ENCODE peak calls at places on chromosomes 1 and 21, in four cellular contexts. One of them, this sample, is unnamed.

GRCh38 chr1:167936068-167936929 is at the start of gene DCAF6:
- DNase-seq in sigmoid colon: peak; percentile 98
- DNase-seq in A549: peak; percentile 97
- DNase-seq in MM.1S: peak; percentile 100
- DNase-seq in this sample: peak; percentile 93

GRCh38 chr1:117110774-117111173 is 10.8 kb downstream of the TRIM45 start:
- DNase-seq in sigmoid colon: no peak
- DNase-seq in A549: no peak
- DNase-seq in MM.1S: no peak
- DNase-seq in this sample: no peak

GRCh38 chr1:40651138-40651857 is 14.2 kb downstream of the RIMS3 start:
- DNase-seq in sigmoid colon: no peak
- DNase-seq in A549: no peak
- DNase-seq in MM.1S: no peak
- DNase-seq in this sample: no peak

GRCh38 chr1:41512701-41513387 is 28.4 kb upstream of the EDN2 start:
- DNase-seq in sigmoid colon: no peak
- DNase-seq in A549: no peak
- DNase-seq in MM.1S: no peak
- DNase-seq in this sample: no peak

GRCh38 chr1:241612533-241613505 is 27.4 kb downstream of the CHML start:
- DNase-seq in sigmoid colon: no peak
- DNase-seq in A549: no peak
- DNase-seq in MM.1S: no peak
- DNase-seq in this sample: no peak

GRCh38 chr1:23528245-23528978 is 2.6 kb downstream of the E2F2 start:
- DNase-seq in sigmoid colon: peak; percentile 80
- DNase-seq in A549: peak; percentile 84
- DNase-seq in MM.1S: peak; percentile 96
- DNase-seq in this sample: no peak

GRCh38 chr1:918353-918752 is 5.4 kb upstream of the SAMD11 start:
- DNase-seq in sigmoid colon: no peak
- DNase-seq in A549: no peak
- DNase-seq in MM.1S: no peak
- DNase-seq in this sample: no peak

GRCh38 chr1:41330588-41331545 is 30.4 kb upstream of the FOXO6 start:
- DNase-seq in sigmoid colon: no peak
- DNase-seq in A549: no peak
- DNase-seq in MM.1S: no peak
- DNase-seq in this sample: peak; percentile 74

GRCh38 chr1:2226525-2227340 is 1.4 kb upstream of the SKI start:
- DNase-seq in sigmoid colon: peak; percentile 78
- DNase-seq in A549: no peak
- DNase-seq in MM.1S: no peak
- DNase-seq in this sample: no peak

GRCh38 chr21:37339527-37339889 is 27.1 kb upstream of the DYRK1A start:
- DNase-seq in sigmoid colon: no peak
- DNase-seq in A549: no peak
- DNase-seq in MM.1S: no peak
- DNase-seq in this sample: no peak

GRCh38 chr1:93744299-93744988 is 62.8 kb upstream of the BCAR3 start:
- DNase-seq in sigmoid colon: no peak
- DNase-seq in A549: no peak
- DNase-seq in MM.1S: peak; percentile 7
- DNase-seq in this sample: no peak

GRCh38 chr1:36166938-36167910 is 11.3 kb downstream of the MAP7D1 start:
- DNase-seq in sigmoid colon: no peak
- DNase-seq in A549: no peak
- DNase-seq in MM.1S: no peak
- DNase-seq in this sample: no peak

GRCh38 chr1:36165145-36165544 is 9.2 kb downstream of the MAP7D1 start:
- DNase-seq in sigmoid colon: no peak
- DNase-seq in A549: no peak
- DNase-seq in MM.1S: no peak
- DNase-seq in this sample: no peak

GRCh38 chr1:36170643-36171412 is 14.9 kb downstream of the MAP7D1 start:
- DNase-seq in sigmoid colon: no peak
- DNase-seq in A549: no peak
- DNase-seq in MM.1S: no peak
- DNase-seq in this sample: no peak

GRCh38 chr1:36166136-36166535 is 10.2 kb downstream of the MAP7D1 start:
- DNase-seq in sigmoid colon: no peak
- DNase-seq in A549: no peak
- DNase-seq in MM.1S: no peak
- DNase-seq in this sample: no peak

GRCh38 chr1:36168538-36168937 is 12.6 kb downstream of the MAP7D1 start:
- DNase-seq in sigmoid colon: no peak
- DNase-seq in A549: no peak
- DNase-seq in MM.1S: no peak
- DNase-seq in this sample: no peak
- H3K4me1 ChIP-seq in sigmoid colon: peaks cover 85% of the 10 kb centered on the region
- H3K4me1 ChIP-seq in A549: peaks cover 22% of the 10 kb centered on the region
- H3K4me1 ChIP-seq in MM.1S: no peaks in the 10 kb centered on the region
- H3K4me1 ChIP-seq in this sample: no peaks in the 10 kb centered on the region

DNA sequence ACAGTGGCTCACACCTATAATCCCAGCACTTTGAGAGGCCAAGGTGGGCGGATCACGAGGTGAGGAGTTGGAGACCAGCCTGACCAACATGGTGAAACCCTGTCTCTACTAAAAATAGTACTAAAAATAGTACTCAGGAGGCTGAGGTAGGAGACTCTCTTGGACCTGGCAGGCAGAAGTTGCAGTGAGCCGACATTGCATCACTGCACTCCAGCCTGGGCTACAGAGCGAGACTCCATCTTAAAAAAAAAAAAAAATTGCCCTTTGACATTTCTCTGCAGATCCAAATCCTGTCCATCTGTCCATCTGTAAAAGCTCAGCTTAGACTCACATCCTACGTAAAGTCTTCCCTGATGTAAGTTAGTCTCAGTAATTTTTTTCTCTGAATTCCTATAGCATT is 6.2 kb upstream of the NCF2 start:
- DNase-seq in sigmoid colon: no peak
- DNase-seq in A549: no peak
- DNase-seq in MM.1S: no peak
- DNase-seq in this sample: no peak
- H3K4me1 ChIP-seq in sigmoid colon: peaks cover 39% of the 10 kb centered on the region
- H3K4me1 ChIP-seq in A549: peaks cover 8% of the 10 kb centered on the region
- H3K4me1 ChIP-seq in MM.1S: peaks cover 28% of the 10 kb centered on the region
- H3K4me1 ChIP-seq in this sample: no peaks in the 10 kb centered on the region

DNA sequence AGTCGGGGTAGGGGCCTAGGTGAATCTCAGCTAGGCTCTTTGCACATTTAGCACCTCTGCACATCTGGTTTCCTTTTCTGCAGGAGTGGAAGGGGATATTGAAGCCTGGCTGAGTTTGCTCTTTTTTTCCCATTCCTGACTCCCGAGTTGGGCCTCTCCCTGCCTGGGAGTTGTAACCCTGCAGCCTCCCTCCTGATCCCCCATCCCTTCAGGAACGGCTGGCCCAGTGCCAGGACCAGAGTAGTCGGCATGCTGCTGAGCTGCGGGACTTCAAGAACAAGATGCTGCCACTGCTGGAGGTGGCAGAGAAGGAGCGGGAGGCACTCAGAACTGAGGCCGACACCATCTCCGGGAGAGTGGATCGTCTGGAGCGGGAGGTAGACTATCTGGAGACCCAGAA is 846 bp downstream of the OLFML3 start:
- DNase-seq in sigmoid colon: peak; percentile 91
- DNase-seq in A549: no peak
- DNase-seq in MM.1S: no peak
- DNase-seq in this sample: no peak
- H3K4me1 ChIP-seq in sigmoid colon: peaks cover 88% of the 10 kb centered on the region
- H3K4me1 ChIP-seq in A549: peaks cover 18% of the 10 kb centered on the region
- H3K4me1 ChIP-seq in MM.1S: no peaks in the 10 kb centered on the region
- H3K4me1 ChIP-seq in this sample: peaks cover 15% of the 10 kb centered on the region

GRCh38 chr1:225425211-225425786 is 2.5 kb downstream of the LBR start:
- DNase-seq in sigmoid colon: no peak
- DNase-seq in A549: no peak
- DNase-seq in MM.1S: no peak
- DNase-seq in this sample: no peak

GRCh38 chr1:225424562-225425210 is 3.2 kb downstream of the LBR start:
- DNase-seq in sigmoid colon: no peak
- DNase-seq in A549: no peak
- DNase-seq in MM.1S: no peak
- DNase-seq in this sample: no peak

GRCh38 chr1:225422033-225422605 is 5.7 kb downstream of the LBR start:
- DNase-seq in sigmoid colon: no peak
- DNase-seq in A549: no peak
- DNase-seq in MM.1S: no peak
- DNase-seq in this sample: no peak

GRCh38 chr1:225422795-225423517 is 4.9 kb downstream of the LBR start:
- DNase-seq in sigmoid colon: no peak
- DNase-seq in A549: no peak
- DNase-seq in MM.1S: no peak
- DNase-seq in this sample: no peak

DNA sequence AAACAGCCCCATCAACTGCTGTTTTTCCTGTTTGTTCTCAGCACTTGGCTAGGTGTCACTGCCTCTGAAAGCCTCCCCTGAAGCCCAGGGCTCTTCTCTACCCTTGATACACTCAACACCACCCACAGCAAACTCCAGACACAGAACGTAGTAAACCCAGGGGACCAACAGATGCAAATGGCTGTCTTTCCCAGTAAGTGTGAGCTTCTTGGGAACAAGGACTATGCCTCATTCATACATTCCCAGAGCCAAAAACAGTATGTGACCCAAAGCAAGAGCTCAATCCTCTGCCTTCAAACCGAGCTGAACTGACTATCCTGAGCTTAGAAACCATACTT is 4.4 kb downstream of the LBR start:
- DNase-seq in sigmoid colon: no peak
- DNase-seq in A549: no peak
- DNase-seq in MM.1S: no peak
- DNase-seq in this sample: no peak
- H3K4me1 ChIP-seq in sigmoid colon: peaks cover 72% of the 10 kb centered on the region
- H3K4me1 ChIP-seq in A549: peaks cover 43% of the 10 kb centered on the region
- H3K4me1 ChIP-seq in MM.1S: peaks cover 23% of the 10 kb centered on the region
- H3K4me1 ChIP-seq in this sample: peaks cover 4% of the 10 kb centered on the region

GRCh38 chr1:211348547-211348946 is 21.9 kb downstream of the TRAF5 start:
- DNase-seq in sigmoid colon: no peak
- DNase-seq in A549: no peak
- DNase-seq in MM.1S: no peak
- DNase-seq in this sample: no peak
- H3K4me1 ChIP-seq in sigmoid colon: peaks cover 6% of the 10 kb centered on the region
- H3K4me1 ChIP-seq in A549: no peaks in the 10 kb centered on the region
- H3K4me1 ChIP-seq in MM.1S: peaks cover 12% of the 10 kb centered on the region
- H3K4me1 ChIP-seq in this sample: peaks cover 3% of the 10 kb centered on the region

This sample was measured in iPS DF 6.9.